ENCODE peak calls at places on chromosomes 11 and 22, in eight cellular contexts. R is mammary epithelial cell; W is CD4-positive, CD25-positive, alpha-beta regulatory T cell; B is HCT116; J is H1; V is sigmoid colon; C is right atrium auricular region; H is pancreas. I is an unnamed sample.

GRCh38 chr22:46756097-46756496 is 6.4 kb upstream of the TBC1D22A start:
- DNase-seq in V (no peak), R (no peak), C (no peak), H (no peak), J (no peak), W (no peak), B (no peak), I (no peak)

GRCh38 chr11:110988731-110989130 is 256.8 kb upstream of the POU2AF2 start:
- DNase-seq in B (no peak), J (no peak), C (no peak), W (no peak), R (no peak), H (no peak), V (no peak), I (no peak)

GRCh38 chr22:36160499-36160942 is at the start of gene APOL3:
- DNase-seq in B (no peak), V (peak; percentile 90), W (peak; percentile 41), C (peak; percentile 90), H (no peak), R (peak; percentile 16), J (no peak), I (no peak)

GRCh38 chr22:23169032-23169384 is 11.3 kb upstream of the BCR start:
- DNase-seq in B (no peak), C (no peak), R (no peak), W (no peak), H (no peak), V (no peak), J (no peak), I (no peak)

GRCh38 chr22:41713004-41713403 is 13.7 kb downstream of the MEI1 start:
- DNase-seq in V (no peak), R (no peak), C (no peak), J (no peak), W (no peak), B (peak; percentile 21), H (no peak), I (no peak)

GRCh38 chr11:75778962-75779361 is 10.4 kb downstream of the DGAT2 start:
- DNase-seq in H (no peak), R (no peak), J (no peak), V (no peak), C (no peak), W (no peak), B (no peak), I (no peak)

GRCh38 chr11:15665368-15665871 is 550.7 kb downstream of the INSC start:
- DNase-seq in B (no peak), R (peak; percentile 55), W (no peak), C (no peak), H (no peak), J (peak; percentile 4), V (no peak), I (peak; percentile 44)

GRCh38 chr22:24465566-24465965 is 29.6 kb upstream of the UPB1 start:
- DNase-seq in R (no peak), B (peak; percentile 3), V (no peak), H (no peak), W (no peak), J (no peak), C (no peak), I (peak; percentile 72)

GRCh38 chr11:122367809-122368231 is 251.8 kb upstream of the BLID start:
- DNase-seq in B (no peak), W (no peak), J (no peak), H (no peak), R (peak; percentile 20), V (peak; percentile 67), C (no peak), I (peak; percentile 90)

GRCh38 chr22:50611341-50612060 is 10.9 kb downstream of the MAPK8IP2 start:
- DNase-seq in J (no peak), H (no peak), R (no peak), V (no peak), B (no peak), W (no peak), C (no peak), I (no peak)

GRCh38 chr22:26164174-26164573 is 5.1 kb upstream of the SEZ6L start:
- DNase-seq in V (no peak), B (no peak), W (no peak), C (no peak), R (no peak), H (no peak), J (no peak), I (no peak)

GRCh38 chr22:24121938-24122337 is 59.3 kb upstream of the SUSD2 start:
- DNase-seq in C (no peak), B (no peak), J (no peak), R (no peak), W (no peak), V (no peak), H (no peak), I (no peak)

DNA sequence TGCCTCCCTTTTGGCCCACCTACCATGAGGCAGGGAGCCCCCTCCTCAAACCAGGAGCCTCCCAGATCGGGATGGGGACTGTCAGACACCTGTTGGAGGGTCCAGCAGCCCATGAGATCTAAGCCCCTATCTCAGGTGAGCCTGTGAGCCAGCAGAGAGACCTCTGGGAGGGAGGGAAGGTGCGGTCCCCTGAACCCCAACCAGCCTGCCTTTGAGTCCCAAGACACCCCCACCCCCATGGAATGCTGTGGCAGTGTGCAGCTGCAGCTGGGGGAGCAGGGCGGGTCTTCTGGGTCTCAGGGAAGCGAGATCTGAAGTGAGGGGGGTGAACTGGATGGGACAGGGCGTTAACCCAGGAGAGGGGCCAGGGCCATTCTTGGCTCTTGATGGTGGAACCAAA is 1.4 kb upstream of the CDKN1C start:
- DNase-seq in B (no peak), H (no peak), V (no peak), R (no peak), C (no peak), W (no peak), J (no peak), I (no peak)
- H3K4me1 ChIP-seq in B (peaks cover 50% of the 10 kb centered on the region), H (peaks cover 13% of the 10 kb centered on the region), V (peaks cover 57% of the 10 kb centered on the region), R (peaks cover 30% of the 10 kb centered on the region), C (no peaks in the 10 kb centered on the region), W (peaks cover 45% of the 10 kb centered on the region), J (no peaks in the 10 kb centered on the region), I (peaks cover 43% of the 10 kb centered on the region)

DNA sequence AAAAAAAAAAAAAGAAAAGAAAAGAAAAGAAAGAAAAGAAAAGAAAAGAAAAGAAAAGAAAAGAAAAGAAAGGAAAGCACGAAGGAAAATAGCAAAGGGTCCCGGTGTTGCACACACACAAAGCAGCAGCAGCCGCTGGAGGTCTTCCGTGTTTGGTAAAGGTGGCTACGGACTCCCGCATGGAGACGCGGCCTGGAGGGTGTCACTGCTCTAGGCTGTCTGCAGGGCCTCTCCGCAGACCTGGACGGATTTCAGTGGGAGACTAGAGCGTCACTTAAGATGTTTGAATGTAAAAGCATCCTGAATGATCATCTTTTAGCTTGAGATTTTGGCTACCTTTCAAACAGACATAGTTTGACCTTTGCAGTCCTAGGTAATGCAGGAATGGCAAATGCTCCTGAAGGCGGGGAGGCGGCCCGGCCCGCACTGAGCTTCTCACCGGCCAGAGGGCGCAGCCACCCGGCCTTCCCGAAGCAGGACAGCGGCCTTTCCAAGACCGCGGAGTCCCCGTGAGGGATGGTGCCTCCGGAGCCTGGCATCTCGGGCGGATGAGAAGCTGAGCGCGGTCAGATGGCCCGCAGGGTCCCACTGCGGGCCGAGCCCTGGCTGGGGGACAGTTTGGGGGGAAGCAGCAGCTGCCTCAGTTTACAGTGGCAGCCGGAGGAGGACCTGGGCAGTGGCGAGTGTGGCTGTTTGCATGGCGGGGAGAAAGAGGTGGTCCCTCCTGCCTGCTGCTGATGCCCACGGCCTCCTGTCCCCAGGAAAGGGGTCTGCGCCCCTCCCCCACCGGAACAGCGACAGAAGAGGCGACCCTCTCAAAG is 18.5 kb downstream of the KRTAP5-5 start:
- DNase-seq in H (no peak), W (no peak), R (no peak), V (no peak), C (no peak), J (no peak), B (no peak), I (no peak)
- H3K4me3 ChIP-seq in H (no peak overlapping the region), W (no peak overlapping the region), R (no peak overlapping the region), V (no peak overlapping the region), C (no peak overlapping the region), J (no peak overlapping the region), B (no peak overlapping the region), I (no peak overlapping the region)

GRCh38 chr11:69812927-69813326 is 6.3 kb downstream of the FGF3 start:
- DNase-seq in C (no peak), B (no peak), R (no peak), H (no peak), V (no peak), W (no peak), J (no peak), I (no peak)

GRCh38 chr11:69815973-69816372 is 3.2 kb downstream of the FGF3 start:
- DNase-seq in R (no peak), H (no peak), B (no peak), J (no peak), W (no peak), C (no peak), V (no peak), I (no peak)

GRCh38 chr11:69813839-69814238 is 5.4 kb downstream of the FGF3 start:
- DNase-seq in R (no peak), B (no peak), C (no peak), H (no peak), V (no peak), J (no peak), W (no peak), I (no peak)

GRCh38 chr11:69814902-69815301 is 4.3 kb downstream of the FGF3 start:
- DNase-seq in R (no peak), J (no peak), W (no peak), B (no peak), H (no peak), C (no peak), V (no peak), I (no peak)

GRCh38 chr11:69814411-69814810 is 4.8 kb downstream of the FGF3 start:
- DNase-seq in C (no peak), H (no peak), J (no peak), R (no peak), W (no peak), B (no peak), V (no peak), I (no peak)
- H3K27me3 ChIP-seq in C (peaks cover 5% of the 10 kb centered on the region), H (no peaks in the 10 kb centered on the region), J (peaks cover 41% of the 10 kb centered on the region), R (peaks cover 37% of the 10 kb centered on the region), W (no peaks in the 10 kb centered on the region), B (peaks cover 8% of the 10 kb centered on the region), V (peaks cover 30% of the 10 kb centered on the region), I (peaks cover 14% of the 10 kb centered on the region)

DNA sequence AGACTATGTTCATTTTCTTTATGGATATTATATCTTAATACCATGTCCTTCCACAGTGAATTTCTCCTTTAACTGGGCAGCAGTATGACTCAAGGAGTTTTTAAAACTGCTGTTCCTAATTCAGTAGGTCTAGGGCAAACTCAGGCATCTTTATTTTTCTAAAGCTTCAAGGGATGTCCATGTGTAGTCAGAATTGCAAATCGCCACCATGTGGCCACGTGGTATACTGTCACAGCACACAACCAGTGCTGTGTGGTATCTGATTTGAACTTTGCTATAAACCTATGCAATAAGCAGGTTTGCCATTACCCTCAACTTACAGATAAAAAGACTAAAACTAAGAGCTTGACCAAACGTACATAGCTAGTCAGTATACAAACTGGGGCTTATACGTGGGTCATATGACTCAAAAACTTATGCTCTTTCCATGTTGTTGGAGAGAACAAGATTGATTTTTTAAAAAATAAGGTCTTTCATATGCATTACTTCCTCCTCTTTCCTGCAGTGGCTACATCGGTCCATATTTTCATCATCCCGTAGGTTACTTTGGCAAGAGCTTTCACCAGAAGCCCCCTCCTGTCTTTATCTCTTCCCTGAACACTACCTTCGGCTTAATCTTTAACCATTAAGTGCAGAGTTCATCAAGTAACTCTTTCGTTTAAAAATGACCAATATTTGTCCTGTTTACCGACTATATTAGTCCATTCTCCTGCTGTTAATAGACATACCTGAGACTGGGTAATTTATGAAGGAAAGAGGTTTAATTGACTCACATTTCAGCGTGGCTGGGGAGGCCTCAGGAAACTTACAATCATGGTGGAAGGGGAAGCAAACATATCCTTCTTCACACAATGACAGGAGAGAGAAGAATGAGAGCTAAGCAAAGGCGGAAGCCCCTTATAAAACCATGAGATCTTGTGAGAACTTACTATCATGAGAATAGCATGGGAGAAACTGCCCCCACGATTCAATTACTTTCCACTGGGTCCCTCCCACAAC is 8.0 kb upstream of the HTATIP2 start:
- DNase-seq in W (peak; percentile 22), B (peak; percentile 54), H (no peak), R (peak; percentile 42), J (no peak), C (no peak), V (no peak), I (peak; percentile 75)
- H3K4me1 ChIP-seq in W (no peaks in the 10 kb centered on the region), B (peaks cover 12% of the 10 kb centered on the region), H (no peaks in the 10 kb centered on the region), R (no peaks in the 10 kb centered on the region), J (no peaks in the 10 kb centered on the region), C (no peaks in the 10 kb centered on the region), V (no peaks in the 10 kb centered on the region), I (peaks cover 13% of the 10 kb centered on the region)

I was measured in Caco-2.